ENCODE peak calls at places on chromosomes 16 and 17, in seven cellular contexts. One of them, this sample, is unnamed.
A peak's percentile ranks its signal among the peaks of the same experiment; 100 is the strongest.

GRCh38 chr16:70563571-70563970 is 40.0 kb downstream of the SF3B3 start:
- DNase-seq in CD4-positive, alpha-beta T cell: no peak
- DNase-seq in fibroblast of lung: no peak
- DNase-seq in GM23248: peak; percentile 92
- DNase-seq in A549: no peak
- DNase-seq in adrenal gland: no peak
- DNase-seq in IMR-90: no peak
- DNase-seq in this sample: no peak

GRCh38 chr16:69363281-69363717 is 11.7 kb upstream of the TMED6 start:
- DNase-seq in IMR-90: no peak
- DNase-seq in A549: no peak
- DNase-seq in fibroblast of lung: no peak
- DNase-seq in GM23248: no peak
- DNase-seq in CD4-positive, alpha-beta T cell: no peak
- DNase-seq in adrenal gland: no peak
- DNase-seq in this sample: no peak

GRCh38 chr16:84851192-84852127 is 31.7 kb downstream of the CRISPLD2 start:
- DNase-seq in adrenal gland: no peak
- DNase-seq in fibroblast of lung: peak; percentile 96
- DNase-seq in GM23248: peak; percentile 83
- DNase-seq in IMR-90: peak; percentile 98
- DNase-seq in CD4-positive, alpha-beta T cell: no peak
- DNase-seq in A549: peak; percentile 73
- DNase-seq in this sample: no peak

GRCh38 chr16:1812732-1813163 is 13.9 kb downstream of the HAGH start:
- DNase-seq in CD4-positive, alpha-beta T cell: peak; percentile 64
- DNase-seq in A549: peak; percentile 66
- DNase-seq in fibroblast of lung: peak; percentile 89
- DNase-seq in GM23248: peak; percentile 80
- DNase-seq in adrenal gland: peak; percentile 67
- DNase-seq in IMR-90: peak; percentile 85
- DNase-seq in this sample: peak; percentile 26

GRCh38 chr17:80281516-80281915 is 20.9 kb downstream of the RNF213 start:
- DNase-seq in adrenal gland: no peak
- DNase-seq in CD4-positive, alpha-beta T cell: no peak
- DNase-seq in GM23248: no peak
- DNase-seq in fibroblast of lung: no peak
- DNase-seq in IMR-90: no peak
- DNase-seq in A549: no peak
- DNase-seq in this sample: no peak

GRCh38 chr16:70725912-70726828 is 40.3 kb upstream of the MTSS2 start:
- DNase-seq in fibroblast of lung: peak; percentile 79
- DNase-seq in adrenal gland: peak; percentile 61
- DNase-seq in IMR-90: peak; percentile 42
- DNase-seq in CD4-positive, alpha-beta T cell: no peak
- DNase-seq in GM23248: no peak
- DNase-seq in A549: no peak
- DNase-seq in this sample: no peak

GRCh38 chr17:80446645-80447405 is 29.6 kb downstream of the NPTX1 start:
- DNase-seq in adrenal gland: peak; percentile 71
- DNase-seq in fibroblast of lung: no peak
- DNase-seq in CD4-positive, alpha-beta T cell: no peak
- DNase-seq in A549: no peak
- DNase-seq in IMR-90: peak; percentile 58
- DNase-seq in GM23248: peak; percentile 78
- DNase-seq in this sample: no peak

GRCh38 chr16:88685156-88686061 is 898 bp downstream of the SNAI3 start:
- DNase-seq in A549: peak; percentile 84
- DNase-seq in fibroblast of lung: peak; percentile 48
- DNase-seq in IMR-90: peak; percentile 67
- DNase-seq in GM23248: peak; percentile 86
- DNase-seq in adrenal gland: peak; percentile 65
- DNase-seq in CD4-positive, alpha-beta T cell: peak; percentile 73
- DNase-seq in this sample: no peak

GRCh38 chr17:57902117-57902799 is 52.4 kb upstream of the MRPS23 start:
- DNase-seq in fibroblast of lung: no peak
- DNase-seq in IMR-90: no peak
- DNase-seq in CD4-positive, alpha-beta T cell: no peak
- DNase-seq in GM23248: no peak
- DNase-seq in adrenal gland: no peak
- DNase-seq in A549: no peak
- DNase-seq in this sample: no peak

GRCh38 chr17:80943346-80944145 is 48.1 kb upstream of the CHMP6 start:
- DNase-seq in IMR-90: no peak
- DNase-seq in A549: no peak
- DNase-seq in GM23248: no peak
- DNase-seq in adrenal gland: no peak
- DNase-seq in fibroblast of lung: no peak
- DNase-seq in CD4-positive, alpha-beta T cell: no peak
- DNase-seq in this sample: no peak

GRCh38 chr17:72396121-72396520 is 275.3 kb downstream of the SOX9 start:
- DNase-seq in GM23248: no peak
- DNase-seq in A549: no peak
- DNase-seq in CD4-positive, alpha-beta T cell: no peak
- DNase-seq in IMR-90: no peak
- DNase-seq in adrenal gland: no peak
- DNase-seq in fibroblast of lung: no peak
- DNase-seq in this sample: no peak

GRCh38 chr16:17467923-17468540 is 2.7 kb downstream of the XYLT1 start:
- DNase-seq in GM23248: peak; percentile 82
- DNase-seq in A549: peak; percentile 26
- DNase-seq in IMR-90: peak; percentile 69
- DNase-seq in CD4-positive, alpha-beta T cell: peak; percentile 45
- DNase-seq in adrenal gland: peak; percentile 79
- DNase-seq in fibroblast of lung: peak; percentile 77
- DNase-seq in this sample: no peak

GRCh38 chr16:4580245-4580644 is 24.1 kb downstream of the C16orf96 start:
- DNase-seq in GM23248: peak; percentile 56
- DNase-seq in adrenal gland: no peak
- DNase-seq in CD4-positive, alpha-beta T cell: no peak
- DNase-seq in fibroblast of lung: peak; percentile 11
- DNase-seq in IMR-90: no peak
- DNase-seq in A549: no peak
- DNase-seq in this sample: no peak

GRCh38 chr17:36151891-36152638 is 24.4 kb downstream of the TBC1D3B start:
- DNase-seq in adrenal gland: no peak
- DNase-seq in GM23248: no peak
- DNase-seq in CD4-positive, alpha-beta T cell: no peak
- DNase-seq in IMR-90: no peak
- DNase-seq in A549: no peak
- DNase-seq in fibroblast of lung: no peak
- DNase-seq in this sample: no peak

GRCh38 chr17:47076171-47076570 is 97.1 kb upstream of the RPRML start:
- DNase-seq in IMR-90: peak; percentile 73
- DNase-seq in adrenal gland: no peak
- DNase-seq in CD4-positive, alpha-beta T cell: no peak
- DNase-seq in A549: no peak
- DNase-seq in fibroblast of lung: peak; percentile 81
- DNase-seq in GM23248: peak; percentile 5
- DNase-seq in this sample: no peak

GRCh38 chr17:51638909-51639308 is 378.6 kb downstream of the UTP18 start:
- DNase-seq in GM23248: no peak
- DNase-seq in IMR-90: no peak
- DNase-seq in CD4-positive, alpha-beta T cell: no peak
- DNase-seq in adrenal gland: no peak
- DNase-seq in fibroblast of lung: no peak
- DNase-seq in A549: no peak
- DNase-seq in this sample: no peak

GRCh38 chr17:15260376-15261062 is 4.6 kb downstream of the PMP22 start:
- DNase-seq in A549: peak; percentile 83
- DNase-seq in adrenal gland: peak; percentile 90
- DNase-seq in fibroblast of lung: peak; percentile 91
- DNase-seq in CD4-positive, alpha-beta T cell: peak; percentile 42
- DNase-seq in IMR-90: peak; percentile 88
- DNase-seq in GM23248: peak; percentile 92
- DNase-seq in this sample: no peak

GRCh38 chr16:1019234-1019933 is 37.8 kb downstream of the SOX8 start:
- DNase-seq in fibroblast of lung: no peak
- DNase-seq in IMR-90: peak; percentile 4
- DNase-seq in adrenal gland: no peak
- DNase-seq in A549: no peak
- DNase-seq in CD4-positive, alpha-beta T cell: no peak
- DNase-seq in GM23248: peak; percentile 92
- DNase-seq in this sample: no peak

DNA sequence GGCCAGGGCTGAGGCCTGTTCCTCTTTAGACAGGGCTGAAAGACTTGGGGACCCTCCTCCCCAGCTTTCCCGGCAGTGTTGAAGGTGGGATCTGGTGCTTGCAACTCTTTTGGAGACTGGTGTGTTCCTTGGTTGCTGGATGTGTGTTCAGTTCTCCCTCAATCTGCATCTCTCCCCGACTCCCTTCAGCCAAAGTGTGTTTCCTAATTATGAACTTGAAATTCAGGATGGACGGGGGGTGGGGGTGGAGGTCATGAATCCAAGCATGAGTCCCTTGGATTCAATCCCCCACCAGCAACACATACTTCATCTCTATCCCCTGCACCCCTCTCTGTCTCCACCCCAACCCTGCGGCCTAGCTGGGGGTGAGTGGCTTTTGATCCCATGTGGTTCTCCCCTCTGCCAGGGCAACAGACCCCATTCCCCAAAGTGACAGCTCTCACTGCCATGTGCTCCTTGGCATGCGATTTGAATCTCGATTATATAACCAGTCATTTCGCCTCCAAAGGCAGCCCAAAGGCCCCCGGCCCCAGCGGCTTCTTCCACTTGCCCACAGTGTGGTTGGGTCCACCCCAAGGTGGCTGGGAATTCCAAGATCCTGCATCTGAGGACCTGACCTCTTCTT is 1.3 kb downstream of the ARHGAP23 start:
- DNase-seq in adrenal gland: no peak
- DNase-seq in A549: no peak
- DNase-seq in fibroblast of lung: no peak
- DNase-seq in IMR-90: no peak
- DNase-seq in CD4-positive, alpha-beta T cell: no peak
- DNase-seq in GM23248: peak; percentile 36
- DNase-seq in this sample: no peak
- H3K27ac ChIP-seq in adrenal gland: peak overlapping the region; percentile 74
- H3K27ac ChIP-seq in A549: peak overlapping the region; percentile 95
- H3K27ac ChIP-seq in fibroblast of lung: peak overlapping the region; percentile 63
- H3K27ac ChIP-seq in IMR-90: peak overlapping the region; percentile 96
- H3K27ac ChIP-seq in CD4-positive, alpha-beta T cell: no peak overlapping the region
- H3K27ac ChIP-seq in GM23248: peak overlapping the region; percentile 49
- H3K27ac ChIP-seq in this sample: peak overlapping the region; percentile 51

DNA sequence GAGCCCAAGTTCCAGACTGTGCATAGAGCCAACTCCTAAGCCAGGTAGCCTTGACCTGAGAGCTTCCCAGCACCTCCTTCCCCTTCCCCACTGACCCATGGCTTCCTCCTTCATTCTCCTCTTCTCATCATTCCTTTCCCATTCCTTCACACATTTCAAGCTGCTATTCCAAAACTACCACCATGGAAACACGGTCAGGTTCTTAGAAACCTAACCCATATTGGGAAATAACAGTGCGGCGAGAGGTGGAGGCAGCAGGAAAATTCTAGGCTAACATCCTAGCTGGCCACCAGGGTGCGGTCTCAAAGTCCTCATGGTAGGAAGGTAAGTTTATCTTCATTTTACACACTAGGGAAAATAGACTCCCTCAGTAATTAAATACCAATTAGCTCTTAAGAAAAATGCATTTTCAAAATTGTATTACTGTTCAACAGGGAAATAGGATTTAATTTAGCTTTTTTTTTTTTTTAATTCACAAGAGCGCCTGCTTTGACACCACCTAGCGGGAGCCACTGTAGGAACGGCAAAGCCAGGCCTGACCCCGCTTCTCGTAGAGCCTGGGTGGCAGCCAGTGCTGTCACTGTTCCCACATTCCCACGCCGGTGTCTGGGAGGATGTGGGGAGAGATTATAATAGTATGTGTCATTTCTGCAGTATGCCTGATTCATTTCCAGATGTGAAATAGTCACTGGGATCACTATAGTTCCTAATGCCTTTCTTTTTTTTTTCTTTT is 14.0 kb upstream of the SPHK1 start:
- DNase-seq in A549: peak; percentile 79
- DNase-seq in CD4-positive, alpha-beta T cell: no peak
- DNase-seq in adrenal gland: peak; percentile 68
- DNase-seq in IMR-90: peak; percentile 98
- DNase-seq in GM23248: peak; percentile 99
- DNase-seq in fibroblast of lung: peak; percentile 93
- DNase-seq in this sample: no peak
- H3K27ac ChIP-seq in A549: no peak overlapping the region
- H3K27ac ChIP-seq in CD4-positive, alpha-beta T cell: no peak overlapping the region
- H3K27ac ChIP-seq in adrenal gland: no peak overlapping the region
- H3K27ac ChIP-seq in IMR-90: peak overlapping the region; percentile 72
- H3K27ac ChIP-seq in GM23248: peak overlapping the region; percentile 99
- H3K27ac ChIP-seq in fibroblast of lung: peak overlapping the region; percentile 92
- H3K27ac ChIP-seq in this sample: peak overlapping the region; percentile 90

DNA sequence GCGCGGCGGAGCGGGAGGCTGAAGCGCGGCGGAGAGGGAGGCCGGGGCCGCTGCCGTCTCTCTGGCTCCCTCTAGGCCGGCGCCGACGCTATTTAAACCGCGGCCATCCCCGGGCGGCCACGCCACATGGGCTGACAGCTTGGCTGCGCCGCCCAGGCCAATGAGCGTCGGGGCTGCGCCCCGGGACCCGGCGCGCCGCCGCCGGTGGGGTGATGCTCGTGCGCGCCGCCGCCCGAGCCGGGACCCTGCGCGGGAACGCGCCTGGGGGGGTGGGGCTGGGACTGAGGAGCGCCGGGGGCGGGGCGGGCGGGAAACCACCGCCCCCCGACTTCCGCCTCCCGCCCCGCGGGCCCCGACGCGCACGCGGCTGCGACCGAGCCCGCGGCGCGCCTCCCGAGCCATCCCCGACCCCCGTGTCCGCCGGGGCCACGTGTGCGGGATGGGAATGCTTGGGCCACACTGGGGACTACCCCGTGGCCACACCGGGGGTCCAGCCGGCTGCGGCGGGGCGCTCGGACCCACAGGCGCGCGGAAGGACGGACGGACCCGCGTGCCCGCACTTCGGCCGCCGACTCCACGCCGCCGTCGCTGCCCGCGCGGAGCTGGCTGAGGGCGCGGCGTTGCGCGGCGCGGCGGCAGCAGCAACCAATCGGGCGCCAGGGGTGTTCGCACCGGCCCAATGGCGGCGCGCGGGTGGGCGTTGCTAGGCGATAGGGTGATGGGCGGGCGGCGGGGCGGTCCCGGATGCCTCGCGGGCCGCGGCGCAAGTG is at the start of gene FASN:
- DNase-seq in adrenal gland: peak; percentile 96
- DNase-seq in IMR-90: peak; percentile 93
- DNase-seq in CD4-positive, alpha-beta T cell: peak; percentile 92
- DNase-seq in fibroblast of lung: peak; percentile 95
- DNase-seq in GM23248: peak; percentile 98
- DNase-seq in A549: peak; percentile 100
- DNase-seq in this sample: peak; percentile 74
- H3K27ac ChIP-seq in adrenal gland: peak within 1 kb of the TSS; percentile 94
- H3K27ac ChIP-seq in IMR-90: peak within 1 kb of the TSS; percentile 94
- H3K27ac ChIP-seq in CD4-positive, alpha-beta T cell: peak within 1 kb of the TSS; percentile 58
- H3K27ac ChIP-seq in fibroblast of lung: peak within 1 kb of the TSS; percentile 89
- H3K27ac ChIP-seq in GM23248: peak within 1 kb of the TSS; percentile 82
- H3K27ac ChIP-seq in A549: peak within 1 kb of the TSS; percentile 96
- H3K27ac ChIP-seq in this sample: peak within 1 kb of the TSS; percentile 79

DNA sequence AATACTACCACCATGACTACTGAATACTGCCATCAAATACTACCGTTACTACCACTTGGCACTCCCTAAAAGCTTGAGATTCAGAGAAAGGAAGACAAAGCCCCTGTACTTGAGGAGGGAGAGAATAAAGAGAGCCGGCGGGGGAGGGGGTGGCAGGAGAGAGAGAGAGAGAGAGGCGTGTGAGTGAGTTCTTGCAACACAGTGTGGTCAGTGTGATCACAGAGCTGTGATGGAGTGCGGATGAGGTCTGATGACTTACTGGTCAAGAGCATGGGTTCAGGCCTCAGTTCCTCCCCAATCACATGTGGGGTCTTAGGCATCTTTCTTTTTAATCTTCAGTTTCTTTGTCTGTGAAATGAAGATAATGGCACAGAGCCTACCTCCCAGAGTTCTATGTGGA is 19.2 kb downstream of the PRKCB start:
- DNase-seq in IMR-90: no peak
- DNase-seq in GM23248: no peak
- DNase-seq in fibroblast of lung: no peak
- DNase-seq in CD4-positive, alpha-beta T cell: no peak
- DNase-seq in A549: no peak
- DNase-seq in adrenal gland: no peak
- DNase-seq in this sample: no peak
- H3K27ac ChIP-seq in IMR-90: no peak overlapping the region
- H3K27ac ChIP-seq in GM23248: no peak overlapping the region
- H3K27ac ChIP-seq in fibroblast of lung: no peak overlapping the region
- H3K27ac ChIP-seq in CD4-positive, alpha-beta T cell: no peak overlapping the region
- H3K27ac ChIP-seq in A549: no peak overlapping the region
- H3K27ac ChIP-seq in adrenal gland: no peak overlapping the region
- H3K27ac ChIP-seq in this sample: no peak overlapping the region